ENCODE peak calls at places on chromosomes 7 and 10, in six cellular contexts. One of them, this sample, is unnamed.
A peak's percentile ranks its signal among the peaks of the same experiment; 100 is the strongest.

GRCh38 chr10:59057350-59057749 is 119.1 kb upstream of the PHYHIPL start:
- DNase-seq in neural progenitor cell: peak; percentile 5
- DNase-seq in Jurkat, Clone E6-1: no peak
- DNase-seq in CD8-positive, alpha-beta memory T cell: no peak
- DNase-seq in kidney: no peak
- DNase-seq in HFF-Myc: no peak
- DNase-seq in this sample: no peak

GRCh38 chr7:4693152-4693551 is 11.1 kb downstream of the FOXK1 start:
- DNase-seq in neural progenitor cell: no peak
- DNase-seq in Jurkat, Clone E6-1: no peak
- DNase-seq in CD8-positive, alpha-beta memory T cell: no peak
- DNase-seq in kidney: no peak
- DNase-seq in HFF-Myc: no peak
- DNase-seq in this sample: no peak

GRCh38 chr10:100743626-100744135 is 1.7 kb upstream of the PAX2 start:
- DNase-seq in neural progenitor cell: peak; percentile 81
- DNase-seq in Jurkat, Clone E6-1: peak; percentile 54
- DNase-seq in CD8-positive, alpha-beta memory T cell: peak; percentile 37
- DNase-seq in kidney: peak; percentile 83
- DNase-seq in HFF-Myc: peak; percentile 16
- DNase-seq in this sample: peak; percentile 42

GRCh38 chr10:116431598-116431997 is 4.0 kb downstream of the PNLIPRP3 start:
- DNase-seq in neural progenitor cell: no peak
- DNase-seq in Jurkat, Clone E6-1: no peak
- DNase-seq in CD8-positive, alpha-beta memory T cell: no peak
- DNase-seq in kidney: no peak
- DNase-seq in HFF-Myc: no peak
- DNase-seq in this sample: no peak

GRCh38 chr7:34838329-34838728 is 180.3 kb downstream of the NPSR1 start:
- DNase-seq in neural progenitor cell: no peak
- DNase-seq in Jurkat, Clone E6-1: no peak
- DNase-seq in CD8-positive, alpha-beta memory T cell: no peak
- DNase-seq in kidney: no peak
- DNase-seq in HFF-Myc: no peak
- DNase-seq in this sample: no peak

GRCh38 chr10:84296071-84296981 is 32.1 kb upstream of the CCSER2 start:
- DNase-seq in neural progenitor cell: no peak
- DNase-seq in Jurkat, Clone E6-1: no peak
- DNase-seq in CD8-positive, alpha-beta memory T cell: no peak
- DNase-seq in kidney: no peak
- DNase-seq in HFF-Myc: no peak
- DNase-seq in this sample: no peak

GRCh38 chr10:132637477-132638129 is 100.0 kb downstream of the INPP5A start:
- DNase-seq in neural progenitor cell: peak; percentile 51
- DNase-seq in Jurkat, Clone E6-1: peak; percentile 38
- DNase-seq in CD8-positive, alpha-beta memory T cell: peak; percentile 51
- DNase-seq in kidney: no peak
- DNase-seq in HFF-Myc: peak; percentile 54
- DNase-seq in this sample: peak; percentile 64

GRCh38 chr7:82562716-82563404 is 119.3 kb upstream of the CACNA2D1 start:
- DNase-seq in neural progenitor cell: no peak
- DNase-seq in Jurkat, Clone E6-1: no peak
- DNase-seq in CD8-positive, alpha-beta memory T cell: no peak
- DNase-seq in kidney: no peak
- DNase-seq in HFF-Myc: no peak
- DNase-seq in this sample: no peak

GRCh38 chr10:84008878-84009277 is 130.4 kb upstream of the GHITM start:
- DNase-seq in neural progenitor cell: peak; percentile 67
- DNase-seq in Jurkat, Clone E6-1: peak; percentile 32
- DNase-seq in CD8-positive, alpha-beta memory T cell: no peak
- DNase-seq in kidney: no peak
- DNase-seq in HFF-Myc: no peak
- DNase-seq in this sample: no peak

GRCh38 chr10:131676448-131676847 is 224.4 kb upstream of the PPP2R2D start:
- DNase-seq in neural progenitor cell: no peak
- DNase-seq in Jurkat, Clone E6-1: peak; percentile 86
- DNase-seq in CD8-positive, alpha-beta memory T cell: no peak
- DNase-seq in kidney: no peak
- DNase-seq in HFF-Myc: no peak
- DNase-seq in this sample: no peak

GRCh38 chr7:139321071-139321745 is 19.9 kb upstream of the FMC1 start:
- DNase-seq in neural progenitor cell: peak; percentile 30
- DNase-seq in Jurkat, Clone E6-1: no peak
- DNase-seq in CD8-positive, alpha-beta memory T cell: no peak
- DNase-seq in kidney: no peak
- DNase-seq in HFF-Myc: no peak
- DNase-seq in this sample: no peak

GRCh38 chr10:132904814-132905649 is 37.3 kb downstream of the CFAP46 start:
- DNase-seq in neural progenitor cell: no peak
- DNase-seq in Jurkat, Clone E6-1: no peak
- DNase-seq in CD8-positive, alpha-beta memory T cell: no peak
- DNase-seq in kidney: peak; percentile 58
- DNase-seq in HFF-Myc: no peak
- DNase-seq in this sample: no peak

GRCh38 chr7:7335215-7335614 is 152.9 kb downstream of the C1GALT1 start:
- DNase-seq in neural progenitor cell: no peak
- DNase-seq in Jurkat, Clone E6-1: no peak
- DNase-seq in CD8-positive, alpha-beta memory T cell: no peak
- DNase-seq in kidney: no peak
- DNase-seq in HFF-Myc: no peak
- DNase-seq in this sample: no peak

GRCh38 chr7:134855467-134855866 is 76.0 kb downstream of the CALD1 start:
- DNase-seq in neural progenitor cell: no peak
- DNase-seq in Jurkat, Clone E6-1: no peak
- DNase-seq in CD8-positive, alpha-beta memory T cell: no peak
- DNase-seq in kidney: no peak
- DNase-seq in HFF-Myc: no peak
- DNase-seq in this sample: no peak

GRCh38 chr10:73586583-73586984 is 4.6 kb downstream of the USP54 start:
- DNase-seq in neural progenitor cell: no peak
- DNase-seq in Jurkat, Clone E6-1: no peak
- DNase-seq in CD8-positive, alpha-beta memory T cell: no peak
- DNase-seq in kidney: no peak
- DNase-seq in HFF-Myc: no peak
- DNase-seq in this sample: no peak

GRCh38 chr10:69382382-69383117 is 34.2 kb downstream of the TACR2 start:
- DNase-seq in neural progenitor cell: no peak
- DNase-seq in Jurkat, Clone E6-1: no peak
- DNase-seq in CD8-positive, alpha-beta memory T cell: no peak
- DNase-seq in kidney: no peak
- DNase-seq in HFF-Myc: no peak
- DNase-seq in this sample: no peak

GRCh38 chr7:155324012-155324917 is 26.6 kb downstream of the INSIG1 start:
- DNase-seq in neural progenitor cell: no peak
- DNase-seq in Jurkat, Clone E6-1: no peak
- DNase-seq in CD8-positive, alpha-beta memory T cell: no peak
- DNase-seq in kidney: no peak
- DNase-seq in HFF-Myc: no peak
- DNase-seq in this sample: no peak
- H3K4me3 ChIP-seq in neural progenitor cell: no peak overlapping the region
- H3K4me3 ChIP-seq in Jurkat, Clone E6-1: no peak overlapping the region
- H3K4me3 ChIP-seq in CD8-positive, alpha-beta memory T cell: no peak overlapping the region
- H3K4me3 ChIP-seq in kidney: no peak overlapping the region
- H3K4me3 ChIP-seq in HFF-Myc: no peak overlapping the region
- H3K4me3 ChIP-seq in this sample: no peak overlapping the region

GRCh38 chr7:127035203-127035849 is 217.4 kb downstream of the GRM8 start:
- DNase-seq in neural progenitor cell: no peak
- DNase-seq in Jurkat, Clone E6-1: no peak
- DNase-seq in CD8-positive, alpha-beta memory T cell: no peak
- DNase-seq in kidney: no peak
- DNase-seq in HFF-Myc: no peak
- DNase-seq in this sample: no peak

GRCh38 chr7:127039541-127039940 is 213.2 kb downstream of the GRM8 start:
- DNase-seq in neural progenitor cell: no peak
- DNase-seq in Jurkat, Clone E6-1: no peak
- DNase-seq in CD8-positive, alpha-beta memory T cell: no peak
- DNase-seq in kidney: no peak
- DNase-seq in HFF-Myc: no peak
- DNase-seq in this sample: no peak

GRCh38 chr7:127041689-127042452 is 210.9 kb downstream of the GRM8 start:
- DNase-seq in neural progenitor cell: no peak
- DNase-seq in Jurkat, Clone E6-1: no peak
- DNase-seq in CD8-positive, alpha-beta memory T cell: no peak
- DNase-seq in kidney: no peak
- DNase-seq in HFF-Myc: no peak
- DNase-seq in this sample: no peak

GRCh38 chr7:127034171-127034806 is 218.5 kb downstream of the GRM8 start:
- DNase-seq in neural progenitor cell: no peak
- DNase-seq in Jurkat, Clone E6-1: no peak
- DNase-seq in CD8-positive, alpha-beta memory T cell: no peak
- DNase-seq in kidney: no peak
- DNase-seq in HFF-Myc: no peak
- DNase-seq in this sample: no peak

GRCh38 chr7:127040042-127040441 is 212.7 kb downstream of the GRM8 start:
- DNase-seq in neural progenitor cell: no peak
- DNase-seq in Jurkat, Clone E6-1: no peak
- DNase-seq in CD8-positive, alpha-beta memory T cell: no peak
- DNase-seq in kidney: no peak
- DNase-seq in HFF-Myc: no peak
- DNase-seq in this sample: no peak
- H3K4me3 ChIP-seq in neural progenitor cell: no peak overlapping the region
- H3K4me3 ChIP-seq in Jurkat, Clone E6-1: no peak overlapping the region
- H3K4me3 ChIP-seq in CD8-positive, alpha-beta memory T cell: no peak overlapping the region
- H3K4me3 ChIP-seq in kidney: no peak overlapping the region
- H3K4me3 ChIP-seq in HFF-Myc: no peak overlapping the region
- H3K4me3 ChIP-seq in this sample: no peak overlapping the region

DNA sequence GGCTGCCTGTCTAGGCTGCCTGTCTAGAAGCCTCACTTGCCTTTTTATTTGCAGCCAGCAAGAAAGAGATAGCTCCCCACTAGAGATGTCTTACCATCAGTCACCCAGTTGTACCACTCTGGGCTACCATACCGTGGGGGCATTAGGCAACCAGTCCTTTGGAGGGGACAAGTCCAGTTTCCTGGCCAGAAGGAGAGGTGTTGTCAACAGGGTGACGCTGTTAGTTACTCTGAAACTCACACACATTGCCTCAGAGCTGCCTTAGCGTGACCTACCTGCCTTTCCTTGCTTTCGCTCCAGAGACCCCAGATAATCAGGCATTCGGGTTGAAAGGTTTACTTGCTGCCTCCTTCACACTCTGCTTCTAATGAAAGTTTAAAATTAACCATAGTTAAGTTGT is 155.4 kb downstream of the CELF2 start:
- DNase-seq in neural progenitor cell: no peak
- DNase-seq in Jurkat, Clone E6-1: no peak
- DNase-seq in CD8-positive, alpha-beta memory T cell: no peak
- DNase-seq in kidney: no peak
- DNase-seq in HFF-Myc: no peak
- DNase-seq in this sample: no peak
- H3K4me3 ChIP-seq in neural progenitor cell: no peak overlapping the region
- H3K4me3 ChIP-seq in Jurkat, Clone E6-1: no peak overlapping the region
- H3K4me3 ChIP-seq in CD8-positive, alpha-beta memory T cell: peak overlapping the region; percentile 72
- H3K4me3 ChIP-seq in kidney: no peak overlapping the region
- H3K4me3 ChIP-seq in HFF-Myc: no peak overlapping the region
- H3K4me3 ChIP-seq in this sample: peak overlapping the region; percentile 92

GRCh38 chr7:19725770-19726169 is 16.9 kb upstream of the POLR1F start:
- DNase-seq in neural progenitor cell: no peak
- DNase-seq in Jurkat, Clone E6-1: no peak
- DNase-seq in CD8-positive, alpha-beta memory T cell: no peak
- DNase-seq in kidney: no peak
- DNase-seq in HFF-Myc: no peak
- DNase-seq in this sample: no peak

GRCh38 chr7:19728731-19729130 is 19.9 kb upstream of the POLR1F start:
- DNase-seq in neural progenitor cell: no peak
- DNase-seq in Jurkat, Clone E6-1: no peak
- DNase-seq in CD8-positive, alpha-beta memory T cell: no peak
- DNase-seq in kidney: no peak
- DNase-seq in HFF-Myc: no peak
- DNase-seq in this sample: no peak
- H3K4me3 ChIP-seq in neural progenitor cell: no peak overlapping the region
- H3K4me3 ChIP-seq in Jurkat, Clone E6-1: no peak overlapping the region
- H3K4me3 ChIP-seq in CD8-positive, alpha-beta memory T cell: no peak overlapping the region
- H3K4me3 ChIP-seq in kidney: no peak overlapping the region
- H3K4me3 ChIP-seq in HFF-Myc: no peak overlapping the region
- H3K4me3 ChIP-seq in this sample: no peak overlapping the region